ENCODE peak calls at places on chromosome 14, in four cellular contexts. One of them, this sample, is unnamed.

GRCh38 chr14:60087664-60088063 is 4.1 kb upstream of the PCNX4 start:
- DNase-seq in left ventricle myocardium inferior: no peak
- DNase-seq in CD4-positive, CD25-positive, alpha-beta regulatory T cell: no peak
- DNase-seq in NCI-H1417: no peak
- DNase-seq in this sample: no peak

GRCh38 chr14:74836251-74836957 is 39.5 kb downstream of the PROX2 start:
- DNase-seq in NCI-H1417: no peak
- DNase-seq in CD4-positive, CD25-positive, alpha-beta regulatory T cell: no peak
- DNase-seq in left ventricle myocardium inferior: no peak
- DNase-seq in this sample: no peak

GRCh38 chr14:91127411-91127810 is 13.5 kb downstream of the DGLUCY start:
- DNase-seq in CD4-positive, CD25-positive, alpha-beta regulatory T cell: no peak
- DNase-seq in left ventricle myocardium inferior: peak; percentile 68
- DNase-seq in NCI-H1417: peak; percentile 28
- DNase-seq in this sample: no peak

GRCh38 chr14:58944226-58944769 is 244.2 kb upstream of the DAAM1 start:
- DNase-seq in left ventricle myocardium inferior: no peak
- DNase-seq in CD4-positive, CD25-positive, alpha-beta regulatory T cell: no peak
- DNase-seq in NCI-H1417: peak; percentile 45
- DNase-seq in this sample: no peak

GRCh38 chr14:73744874-73745529 is 30.8 kb upstream of the PNMA1 start:
- DNase-seq in left ventricle myocardium inferior: no peak
- DNase-seq in CD4-positive, CD25-positive, alpha-beta regulatory T cell: no peak
- DNase-seq in NCI-H1417: no peak
- DNase-seq in this sample: no peak

GRCh38 chr14:37901978-37902377 is 305.7 kb upstream of the SSTR1 start:
- DNase-seq in NCI-H1417: no peak
- DNase-seq in left ventricle myocardium inferior: peak; percentile 44
- DNase-seq in CD4-positive, CD25-positive, alpha-beta regulatory T cell: no peak
- DNase-seq in this sample: no peak

GRCh38 chr14:68792022-68792829 is 641 bp downstream of the ZFP36L1 start:
- DNase-seq in left ventricle myocardium inferior: no peak
- DNase-seq in NCI-H1417: no peak
- DNase-seq in CD4-positive, CD25-positive, alpha-beta regulatory T cell: no peak
- DNase-seq in this sample: no peak

GRCh38 chr14:104239185-104239775 is 100.9 kb downstream of the KIF26A start:
- DNase-seq in NCI-H1417: no peak
- DNase-seq in CD4-positive, CD25-positive, alpha-beta regulatory T cell: no peak
- DNase-seq in left ventricle myocardium inferior: no peak
- DNase-seq in this sample: no peak

GRCh38 chr14:103259184-103259583 is 74.9 kb upstream of the EIF5 start:
- DNase-seq in CD4-positive, CD25-positive, alpha-beta regulatory T cell: no peak
- DNase-seq in left ventricle myocardium inferior: no peak
- DNase-seq in NCI-H1417: no peak
- DNase-seq in this sample: no peak

GRCh38 chr14:52885230-52885629 is 65.6 kb downstream of the FERMT2 start:
- DNase-seq in left ventricle myocardium inferior: no peak
- DNase-seq in NCI-H1417: no peak
- DNase-seq in CD4-positive, CD25-positive, alpha-beta regulatory T cell: no peak
- DNase-seq in this sample: no peak

GRCh38 chr14:61562321-61563161 is 132.8 kb upstream of the HIF1A start:
- DNase-seq in NCI-H1417: no peak
- DNase-seq in CD4-positive, CD25-positive, alpha-beta regulatory T cell: no peak
- DNase-seq in left ventricle myocardium inferior: no peak
- DNase-seq in this sample: no peak

GRCh38 chr14:100091386-100091785 is 26.2 kb downstream of the EVL start:
- DNase-seq in CD4-positive, CD25-positive, alpha-beta regulatory T cell: no peak
- DNase-seq in NCI-H1417: no peak
- DNase-seq in left ventricle myocardium inferior: no peak
- DNase-seq in this sample: no peak

GRCh38 chr14:50822501-50823042 is 8.4 kb downstream of the NIN start:
- DNase-seq in CD4-positive, CD25-positive, alpha-beta regulatory T cell: no peak
- DNase-seq in left ventricle myocardium inferior: no peak
- DNase-seq in NCI-H1417: no peak
- DNase-seq in this sample: no peak

GRCh38 chr14:61472025-61472672 is 150.8 kb downstream of the PRKCH start:
- DNase-seq in CD4-positive, CD25-positive, alpha-beta regulatory T cell: no peak
- DNase-seq in NCI-H1417: peak; percentile 25
- DNase-seq in left ventricle myocardium inferior: peak; percentile 56
- DNase-seq in this sample: no peak

GRCh38 chr14:39739796-39740195 is 307.6 kb upstream of the FBXO33 start:
- DNase-seq in NCI-H1417: no peak
- DNase-seq in left ventricle myocardium inferior: peak; percentile 42
- DNase-seq in CD4-positive, CD25-positive, alpha-beta regulatory T cell: no peak
- DNase-seq in this sample: no peak

GRCh38 chr14:105197274-105197673 is 16.2 kb upstream of the NUDT14 start:
- DNase-seq in CD4-positive, CD25-positive, alpha-beta regulatory T cell: no peak
- DNase-seq in NCI-H1417: peak; percentile 64
- DNase-seq in left ventricle myocardium inferior: peak; percentile 72
- DNase-seq in this sample: no peak

GRCh38 chr14:103121161-103121845 is 2.0 kb upstream of the TNFAIP2 start:
- DNase-seq in CD4-positive, CD25-positive, alpha-beta regulatory T cell: no peak
- DNase-seq in left ventricle myocardium inferior: peak; percentile 64
- DNase-seq in NCI-H1417: no peak
- DNase-seq in this sample: peak; percentile 46

GRCh38 chr14:26992403-26993115 is 394.7 kb upstream of the NOVA1 start:
- DNase-seq in CD4-positive, CD25-positive, alpha-beta regulatory T cell: no peak
- DNase-seq in NCI-H1417: no peak
- DNase-seq in left ventricle myocardium inferior: no peak
- DNase-seq in this sample: no peak

GRCh38 chr14:75176142-75176820 is at the start of gene TMED10:
- DNase-seq in left ventricle myocardium inferior: peak; percentile 88
- DNase-seq in NCI-H1417: peak; percentile 94
- DNase-seq in CD4-positive, CD25-positive, alpha-beta regulatory T cell: peak; percentile 96
- DNase-seq in this sample: peak; percentile 97

GRCh38 chr14:39576726-39577125 is 144.5 kb upstream of the FBXO33 start:
- DNase-seq in NCI-H1417: no peak
- DNase-seq in left ventricle myocardium inferior: no peak
- DNase-seq in CD4-positive, CD25-positive, alpha-beta regulatory T cell: no peak
- DNase-seq in this sample: no peak

GRCh38 chr14:99872786-99873440 is 79.7 kb downstream of the EML1 start:
- DNase-seq in NCI-H1417: peak; percentile 10
- DNase-seq in CD4-positive, CD25-positive, alpha-beta regulatory T cell: no peak
- DNase-seq in left ventricle myocardium inferior: no peak
- DNase-seq in this sample: peak; percentile 21

GRCh38 chr14:94819531-94819930 is 49.6 kb upstream of the GSC start:
- DNase-seq in NCI-H1417: no peak
- DNase-seq in left ventricle myocardium inferior: no peak
- DNase-seq in CD4-positive, CD25-positive, alpha-beta regulatory T cell: no peak
- DNase-seq in this sample: no peak

GRCh38 chr14:55188686-55189295 is 2.6 kb downstream of the DLGAP5 start:
- DNase-seq in CD4-positive, CD25-positive, alpha-beta regulatory T cell: no peak
- DNase-seq in NCI-H1417: no peak
- DNase-seq in left ventricle myocardium inferior: no peak
- DNase-seq in this sample: no peak

GRCh38 chr14:71932229-71932951 is at the start of gene RGS6:
- DNase-seq in left ventricle myocardium inferior: peak; percentile 34
- DNase-seq in NCI-H1417: peak; percentile 81
- DNase-seq in CD4-positive, CD25-positive, alpha-beta regulatory T cell: no peak
- DNase-seq in this sample: no peak

GRCh38 chr14:70822706-70823185 is 13.4 kb upstream of the MAP3K9 start:
- DNase-seq in NCI-H1417: peak; percentile 63
- DNase-seq in left ventricle myocardium inferior: peak; percentile 43
- DNase-seq in CD4-positive, CD25-positive, alpha-beta regulatory T cell: no peak
- DNase-seq in this sample: peak; percentile 20

GRCh38 chr14:67557118-67557517 is 24.0 kb downstream of the PLEKHH1 start:
- DNase-seq in NCI-H1417: no peak
- DNase-seq in CD4-positive, CD25-positive, alpha-beta regulatory T cell: no peak
- DNase-seq in left ventricle myocardium inferior: no peak
- DNase-seq in this sample: no peak

GRCh38 chr14:74547331-74547927 is 53.9 kb downstream of the ISCA2 start:
- DNase-seq in CD4-positive, CD25-positive, alpha-beta regulatory T cell: no peak
- DNase-seq in left ventricle myocardium inferior: no peak
- DNase-seq in NCI-H1417: no peak
- DNase-seq in this sample: no peak

GRCh38 chr14:91418387-91419043 is 895 bp upstream of the CCDC88C start:
- DNase-seq in NCI-H1417: peak; percentile 90
- DNase-seq in left ventricle myocardium inferior: peak; percentile 66
- DNase-seq in CD4-positive, CD25-positive, alpha-beta regulatory T cell: peak; percentile 86
- DNase-seq in this sample: peak; percentile 47

GRCh38 chr14:103393687-103394626 is 8.7 kb downstream of the MARK3 start:
- DNase-seq in CD4-positive, CD25-positive, alpha-beta regulatory T cell: peak; percentile 21
- DNase-seq in NCI-H1417: no peak
- DNase-seq in left ventricle myocardium inferior: no peak
- DNase-seq in this sample: peak; percentile 1